ENCODE peak calls at places on chromosomes 1 and 21, in six cellular contexts. N is upper lobe of right lung, Q is omental fat pad, C is adrenal gland, P is K562, V is endodermal cell. S is an unnamed sample.

GRCh38 chr1:30300669-30301068 is 422.7 kb downstream of the MATN1 start:
- DNase-seq in N (no peak), Q (no peak), C (no peak), P (no peak), V (peak), S (no peak)

GRCh38 chr1:207579436-207579799 is 65.5 kb upstream of the CR1L start:
- DNase-seq in N (no peak), Q (no peak), C (peak), P (peak), V (peak), S (no peak)

GRCh38 chr1:86504130-86504479 is 35.4 kb downstream of the CLCA1 start:
- DNase-seq in N (peak), Q (no peak), C (no peak), P (no peak), V (peak), S (no peak)

GRCh38 chr1:222910699-222911098 is 95.9 kb downstream of the DISP1 start:
- DNase-seq in N (no peak), Q (no peak), C (no peak), P (no peak), V (no peak), S (no peak)

GRCh38 chr1:161207173-161207572 is 5.0 kb downstream of the NDUFS2 start:
- DNase-seq in N (no peak), Q (no peak), C (peak), P (no peak), V (no peak), S (no peak)

GRCh38 chr1:205505791-205506190 is 1.3 kb downstream of the CDK18 start:
- DNase-seq in N (peak), Q (no peak), C (no peak), P (peak), V (no peak), S (no peak)

GRCh38 chr1:27912429-27912828 is 22.4 kb upstream of the SMPDL3B start:
- DNase-seq in N (no peak), Q (no peak), C (no peak), P (no peak), V (no peak), S (no peak)

GRCh38 chr1:247338723-247339270 is 7.1 kb upstream of the ZNF496 start:
- DNase-seq in N (no peak), Q (no peak), C (no peak), P (no peak), V (no peak), S (no peak)

GRCh38 chr1:113860891-113861290 is 10.6 kb downstream of the PTPN22 start:
- DNase-seq in N (no peak), Q (no peak), C (no peak), P (no peak), V (no peak), S (no peak)

GRCh38 chr1:18351735-18352134 is 129.0 kb upstream of the KLHDC7A start:
- DNase-seq in N (no peak), Q (no peak), C (no peak), P (no peak), V (peak), S (no peak)

GRCh38 chr1:39387452-39387851 is 104.0 kb upstream of the BMP8A start:
- DNase-seq in N (no peak), Q (no peak), C (peak), P (peak), V (no peak), S (no peak)

GRCh38 chr1:5999711-6000443 is 7.7 kb upstream of the NPHP4 start:
- DNase-seq in N (peak), Q (no peak), C (no peak), P (no peak), V (no peak), S (no peak)

GRCh38 chr1:183002267-183002666 is 21.0 kb upstream of the LAMC1 start:
- DNase-seq in N (no peak), Q (no peak), C (no peak), P (no peak), V (no peak), S (no peak)

GRCh38 chr21:35222541-35222941 is 173.4 kb upstream of the RUNX1 start:
- DNase-seq in N (no peak), Q (no peak), C (peak), P (no peak), V (no peak), S (no peak)

GRCh38 chr1:231100393-231100792 is 60.3 kb upstream of the FAM89A start:
- DNase-seq in N (no peak), Q (no peak), C (no peak), P (no peak), V (no peak), S (no peak)

GRCh38 chr21:45506836-45507522 is 35.3 kb downstream of the SLC19A1 start:
- DNase-seq in N (peak), Q (no peak), C (no peak), P (no peak), V (peak), S (peak)

GRCh38 chr1:18941221-18942141 is 15.0 kb downstream of the IFFO2 start:
- DNase-seq in N (no peak), Q (no peak), C (peak), P (no peak), V (peak), S (no peak)

GRCh38 chr1:16718908-16719533 is 21.3 kb upstream of the RNU1-4 start:
- DNase-seq in N (no peak), Q (no peak), C (peak), P (peak), V (peak), S (no peak)

GRCh38 chr1:156806512-156807440 is 9.9 kb downstream of the SH2D2A start:
- DNase-seq in N (no peak), Q (no peak), C (no peak), P (no peak), V (no peak), S (no peak)

GRCh38 chr21:33115586-33116541 is 45.9 kb downstream of the OLIG1 start:
- DNase-seq in N (no peak), Q (no peak), C (no peak), P (no peak), V (no peak), S (no peak)

GRCh38 chr1:44839561-44839960 is 3.5 kb downstream of the PTCH2 start:
- DNase-seq in N (no peak), Q (no peak), C (no peak), P (no peak), V (no peak), S (no peak)

GRCh38 chr1:45005761-45006160 is 5.4 kb downstream of the HECTD3 start:
- DNase-seq in N (peak), Q (no peak), C (peak), P (no peak), V (no peak), S (no peak)

GRCh38 chr1:172895050-172895460 is 155.7 kb downstream of the TNFSF18 start:
- DNase-seq in N (no peak), Q (no peak), C (no peak), P (no peak), V (no peak), S (no peak)

GRCh38 chr1:89589515-89589914 is 43.4 kb upstream of the LRRC8C start:
- DNase-seq in N (no peak), Q (no peak), C (no peak), P (no peak), V (no peak), S (no peak)

GRCh38 chr1:113036639-113037321 is 36.2 kb upstream of the LRIG2 start:
- DNase-seq in N (no peak), Q (no peak), C (no peak), P (no peak), V (peak), S (no peak)

GRCh38 chr1:228953207-228953606 is 217.9 kb downstream of the RHOU start:
- DNase-seq in N (no peak), Q (no peak), C (no peak), P (no peak), V (peak), S (no peak)

DNA sequence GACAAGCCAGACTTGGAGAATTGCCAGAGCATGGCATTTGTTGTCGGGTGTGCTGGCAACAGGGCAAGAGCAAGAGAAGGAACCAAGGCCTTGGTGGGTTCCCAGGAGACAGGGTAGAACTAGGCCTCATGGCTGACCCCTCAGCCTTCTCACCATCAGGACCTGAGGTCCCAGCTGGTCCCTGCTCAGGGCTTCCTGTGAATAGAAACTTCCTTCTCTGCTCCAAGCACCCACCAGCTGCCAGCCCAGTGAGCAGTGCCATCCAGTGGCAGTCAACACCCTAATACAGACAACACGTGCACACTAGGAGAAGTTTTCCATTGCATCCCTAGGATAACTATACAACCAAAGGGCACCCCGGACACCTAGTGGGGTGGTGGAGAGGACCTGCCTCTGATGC is 22.8 kb downstream of the S100A6 start:
- DNase-seq in N (no peak), Q (no peak), C (peak), P (no peak), V (no peak), S (no peak)
- TF ChIP-seq CTCF in N (no peak), Q (no peak), C (no peak), P (no peak), V (no peak), S (no peak)

GRCh38 chr1:168110896-168111545 is 25.7 kb downstream of the GPR161 start:
- DNase-seq in N (no peak), Q (no peak), C (peak), P (no peak), V (peak), S (no peak)
- TF ChIP-seq CTCF in N (no peak), Q (no peak), C (no peak), P (peak), V (peak), S (no peak)

GRCh38 chr1:7288992-7289391 is 482.1 kb upstream of the VAMP3 start:
- DNase-seq in N (no peak), Q (no peak), C (no peak), P (no peak), V (peak), S (no peak)

GRCh38 chr1:7281821-7282220 is 489.3 kb upstream of the VAMP3 start:
- DNase-seq in N (no peak), Q (no peak), C (no peak), P (no peak), V (peak), S (no peak)

GRCh38 chr1:7287013-7287412 is 484.1 kb upstream of the VAMP3 start:
- DNase-seq in N (no peak), Q (no peak), C (peak), P (peak), V (peak), S (no peak)

GRCh38 chr1:7285856-7286454 is 485.1 kb upstream of the VAMP3 start:
- DNase-seq in N (no peak), Q (no peak), C (peak), P (no peak), V (peak), S (no peak)

DNA sequence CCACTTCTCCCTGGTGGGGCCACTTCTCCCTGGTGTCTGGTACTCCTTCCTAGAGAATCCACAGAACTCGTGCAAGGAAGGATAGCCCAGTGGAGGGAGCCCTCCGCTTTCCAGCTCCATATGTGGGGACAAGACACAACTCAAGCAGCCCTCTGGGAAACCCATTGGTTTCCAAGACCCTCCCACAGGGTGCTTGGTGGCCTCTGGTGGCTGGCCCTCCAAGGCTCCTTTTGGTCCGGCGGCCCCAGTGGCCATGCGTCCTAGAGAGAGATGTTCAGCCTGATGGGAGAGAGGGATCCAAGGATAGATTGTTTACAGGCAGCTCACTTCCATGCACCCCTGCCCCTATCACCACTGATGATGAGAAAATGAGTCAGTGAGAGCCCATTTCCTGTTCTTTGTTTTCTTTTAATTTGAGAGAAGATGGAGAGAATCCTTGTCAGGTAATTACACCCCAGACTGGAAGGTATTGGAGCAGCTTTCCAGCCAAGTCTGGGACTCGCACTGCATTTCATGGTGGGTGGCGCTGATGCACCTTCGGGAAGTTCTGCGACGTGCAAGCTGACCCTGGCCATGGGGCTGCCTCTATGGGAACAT is 486.2 kb upstream of the VAMP3 start:
- DNase-seq in N (no peak), Q (no peak), C (peak), P (no peak), V (peak), S (no peak)
- TF ChIP-seq CTCF in N (no peak), Q (no peak), C (no peak), P (no peak), V (no peak), S (no peak)

DNA sequence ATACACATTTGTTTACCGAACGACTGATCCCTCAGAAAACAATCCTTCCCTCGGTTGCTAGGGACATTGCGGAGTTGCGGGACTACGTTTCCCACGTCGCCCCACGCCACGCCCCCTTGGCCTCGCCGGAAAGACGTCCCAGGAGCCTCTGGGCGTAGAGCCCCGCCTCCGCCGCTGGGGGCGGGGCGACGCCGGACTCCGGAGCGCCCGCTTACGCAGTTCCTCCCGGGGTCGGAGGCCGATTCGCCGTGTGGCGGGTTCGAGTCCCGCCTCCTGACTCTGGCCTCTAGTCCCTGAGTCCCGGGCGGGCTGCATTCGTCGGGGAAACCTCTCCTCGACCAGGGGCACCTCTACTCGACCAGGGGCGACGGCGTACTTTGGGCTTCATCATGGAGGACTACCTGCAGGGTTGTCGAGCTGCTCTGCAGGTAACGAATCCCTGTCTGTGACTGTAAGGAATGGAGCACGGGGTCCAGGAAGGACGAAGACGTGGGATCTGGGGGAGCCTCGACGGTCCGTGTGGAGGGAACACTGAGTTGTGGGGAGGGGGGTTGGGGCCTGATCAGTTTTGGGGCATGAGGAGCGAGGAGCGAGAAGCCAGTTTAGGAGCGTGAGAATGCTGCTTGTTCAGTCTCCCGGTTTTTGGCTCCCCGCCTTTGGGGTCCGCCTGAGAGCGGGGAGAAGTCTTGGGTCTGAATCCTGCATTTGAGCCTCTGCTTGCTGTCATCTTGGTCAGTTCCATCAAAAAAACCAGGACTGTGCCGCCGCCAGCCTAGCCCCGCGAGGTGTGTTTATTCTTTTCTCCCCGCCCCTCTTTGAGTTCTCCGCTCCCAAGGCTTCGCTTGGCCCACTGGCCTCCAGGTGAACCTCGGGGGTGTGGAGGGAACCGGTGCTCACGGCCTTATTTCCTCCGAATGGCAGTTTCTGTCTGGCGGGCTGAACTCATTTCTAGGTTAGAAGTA is at the start of gene PRUNE1:
- DNase-seq in N (peak), Q (peak), C (peak), P (peak), V (peak), S (peak)
- TF ChIP-seq CTCF in N (no peak), Q (no peak), C (no peak), P (no peak), V (no peak), S (no peak)

S was measured in CD14-positive monocyte.